ENCODE peak calls at places on chromosomes 2 and 18, in nine cellular contexts. Q is left lung; O is spleen; A is OCI-M1; Z is H9; P is WTC11; F is ELF-1; S is activated naive CD4-positive, alpha-beta T cell treated with anti-CD3 and anti-CD28 coated beads, Interleukin-2, amount 50 U/mL, for 16 hours; R is Daoy. N is an unnamed sample.

GRCh38 chr2:8352300-8352699 is 329.6 kb upstream of the ID2 start:
- DNase-seq in Q (no peak), O (no peak), A (no peak), Z (no peak), P (no peak), F (no peak), S (no peak), R (no peak), N (no peak)

GRCh38 chr2:230924092-230924469 is 961 bp downstream of the GPR55 start:
- DNase-seq in Q (peak), O (peak), A (no peak), Z (no peak), P (peak), F (no peak), S (no peak), R (no peak), N (no peak)

GRCh38 chr18:48889115-48889941 is 61.4 kb downstream of the SMAD7 start:
- DNase-seq in Q (peak), O (peak), A (no peak), Z (peak), P (peak), F (peak), S (peak), R (no peak), N (no peak)

GRCh38 chr18:79900610-79901570 is 50.6 kb downstream of the SLC66A2 start:
- DNase-seq in Q (no peak), O (peak), A (no peak), Z (no peak), P (no peak), F (no peak), S (no peak), R (no peak), N (no peak)

GRCh38 chr2:118014492-118014824 is 588 bp upstream of the CCDC93 start:
- DNase-seq in Q (peak), O (no peak), A (no peak), Z (no peak), P (no peak), F (no peak), S (no peak), R (no peak), N (no peak)

GRCh38 chr18:9779630-9780029 is 71.5 kb downstream of the RAB31 start:
- DNase-seq in Q (no peak), O (no peak), A (no peak), Z (no peak), P (no peak), F (no peak), S (no peak), R (no peak), N (no peak)

GRCh38 chr2:218811382-218811781 is 20.2 kb downstream of the PRKAG3 start:
- DNase-seq in Q (peak), O (no peak), A (peak), Z (no peak), P (no peak), F (no peak), S (no peak), R (no peak), N (no peak)

GRCh38 chr2:240840435-240841060 is 20.5 kb upstream of the KIF1A start:
- DNase-seq in Q (no peak), O (no peak), A (peak), Z (peak), P (peak), F (peak), S (no peak), R (peak), N (peak)

GRCh38 chr2:31299547-31299946 is 65.6 kb downstream of the EHD3 start:
- DNase-seq in Q (no peak), O (no peak), A (no peak), Z (no peak), P (no peak), F (no peak), S (no peak), R (no peak), N (no peak)

GRCh38 chr2:46050489-46050888 is 246.7 kb upstream of the EPAS1 start:
- DNase-seq in Q (no peak), O (no peak), A (no peak), Z (no peak), P (no peak), F (peak), S (no peak), R (no peak), N (no peak)

GRCh38 chr2:46831869-46832265 is 83.7 kb downstream of the MCFD2 start:
- DNase-seq in Q (no peak), O (no peak), A (no peak), Z (no peak), P (no peak), F (no peak), S (no peak), R (no peak), N (no peak)

GRCh38 chr2:64210816-64211215 is 66.6 kb upstream of the PELI1 start:
- DNase-seq in Q (no peak), O (no peak), A (no peak), Z (no peak), P (no peak), F (no peak), S (no peak), R (no peak), N (no peak)

GRCh38 chr2:25305197-25305596 is 36.5 kb downstream of the DNMT3A start:
- DNase-seq in Q (no peak), O (no peak), A (no peak), Z (no peak), P (no peak), F (no peak), S (no peak), R (no peak), N (no peak)

GRCh38 chr2:17851731-17852585 is 26.5 kb upstream of the KCNS3 start:
- DNase-seq in Q (no peak), O (no peak), A (peak), Z (peak), P (peak), F (peak), S (no peak), R (peak), N (no peak)

GRCh38 chr2:137210039-137210438 is 444.7 kb downstream of the THSD7B start:
- DNase-seq in Q (no peak), O (no peak), A (no peak), Z (no peak), P (no peak), F (no peak), S (no peak), R (no peak), N (no peak)

GRCh38 chr18:70181015-70181414 is 24.5 kb downstream of the RTTN start:
- DNase-seq in Q (no peak), O (no peak), A (no peak), Z (no peak), P (no peak), F (no peak), S (no peak), R (peak), N (peak)

GRCh38 chr2:18930977-18931376 is 341.6 kb upstream of the NT5C1B start:
- DNase-seq in Q (no peak), O (no peak), A (no peak), Z (no peak), P (no peak), F (no peak), S (no peak), R (no peak), N (no peak)

GRCh38 chr2:176521860-176522259 is 252.6 kb downstream of the MTX2 start:
- DNase-seq in Q (no peak), O (no peak), A (no peak), Z (no peak), P (no peak), F (no peak), S (no peak), R (no peak), N (no peak)

GRCh38 chr2:241858206-241859016 is at the start of gene PDCD1:
- DNase-seq in Q (no peak), O (peak), A (no peak), Z (peak), P (peak), F (peak), S (peak), R (no peak), N (no peak)

GRCh38 chr2:219736196-219736595 is 108.8 kb downstream of the SLC4A3 start:
- DNase-seq in Q (no peak), O (no peak), A (peak), Z (no peak), P (no peak), F (peak), S (no peak), R (peak), N (peak)

GRCh38 chr18:8319798-8320477 is 289.3 kb upstream of the RAB12 start:
- DNase-seq in Q (no peak), O (no peak), A (no peak), Z (no peak), P (no peak), F (no peak), S (no peak), R (no peak), N (no peak)

N was measured in pulmonary artery endothelial cell.